ENCODE peak calls at places on chromosomes 13 and 19, in four cellular contexts. D, S, Y and G are unnamed samples.

GRCh38 chr19:56124578-56124977 is 3.5 kb upstream of the ZNF787 start:
- DNase-seq in Y (no peak), S (no peak), D (no peak), G (no peak)

GRCh38 chr13:23510979-23511735 is 59.1 kb upstream of the TNFRSF19 start:
- DNase-seq in S (no peak), D (no peak), Y (peak), G (no peak)

GRCh38 chr13:96449920-96450319 is 360.0 kb downstream of the HS6ST3 start:
- DNase-seq in D (no peak), S (no peak), Y (no peak), G (no peak)

GRCh38 chr19:35738887-35739229 is 3.4 kb downstream of the IGFLR1 start:
- DNase-seq in D (no peak), Y (no peak), S (no peak), G (no peak)

GRCh38 chr19:53055117-53055516 is 10.6 kb downstream of the ERVV-2 start:
- DNase-seq in Y (no peak), S (no peak), D (no peak), G (no peak)

GRCh38 chr13:114111577-114111976 is 20.8 kb downstream of the RASA3 start:
- DNase-seq in Y (no peak), D (peak), S (no peak), G (no peak)

GRCh38 chr13:20544186-20544914 is 18.7 kb upstream of the CRYL1 start:
- DNase-seq in Y (no peak), D (no peak), S (no peak), G (no peak)

GRCh38 chr19:31356587-31357314 is 7.5 kb upstream of the TSHZ3 start:
- DNase-seq in Y (peak), D (no peak), S (no peak), G (no peak)

GRCh38 chr19:39139305-39140194 is 14.0 kb downstream of the PAK4 start:
- DNase-seq in Y (peak), D (no peak), S (no peak), G (no peak)

GRCh38 chr13:49218493-49219051 is 1.6 kb upstream of the MLNR start:
- DNase-seq in S (no peak), Y (peak), D (no peak), G (no peak)

GRCh38 chr19:30276312-30276884 is 95.8 kb upstream of the ZNF536 start:
- DNase-seq in Y (no peak), S (no peak), D (no peak), G (no peak)

GRCh38 chr19:11887618-11888531 is at the start of gene ZNF69:
- DNase-seq in D (peak), S (peak), Y (peak), G (peak)

GRCh38 chr13:35961461-35962220 is 169.5 kb downstream of the DCLK1 start:
- DNase-seq in Y (no peak), D (no peak), S (no peak), G (no peak)

GRCh38 chr19:28289294-28290063 is 923.5 kb downstream of the UQCRFS1 start:
- DNase-seq in Y (no peak), S (no peak), D (no peak), G (no peak)

GRCh38 chr19:46049597-46049996 is 8.8 kb upstream of the IGFL4 start:
- DNase-seq in S (no peak), D (no peak), Y (peak), G (no peak)

GRCh38 chr19:13024958-13025653 is 29.8 kb downstream of the NFIX start:
- DNase-seq in D (peak), S (no peak), Y (peak), G (no peak)

GRCh38 chr19:18939922-18940775 is 868 bp downstream of the HOMER3 start:
- DNase-seq in D (peak), S (no peak), Y (peak), G (no peak)

GRCh38 chr13:45040626-45041025 is 51.3 kb downstream of the GPALPP1 start:
- DNase-seq in D (no peak), Y (no peak), S (no peak), G (no peak)

GRCh38 chr19:11166281-11167142 is 10.9 kb upstream of the SPC24 start:
- DNase-seq in D (peak), S (no peak), Y (no peak), G (no peak)

GRCh38 chr19:46256855-46257254 is 27.3 kb downstream of the IGFL1 start:
- DNase-seq in Y (no peak), S (no peak), D (no peak), G (no peak)

GRCh38 chr13:110233181-110233641 is 73.7 kb downstream of the COL4A1 start:
- DNase-seq in S (no peak), D (peak), Y (no peak), G (no peak)

GRCh38 chr19:6138066-6138465 is 2.6 kb downstream of the ACSBG2 start:
- DNase-seq in S (no peak), Y (no peak), D (no peak), G (no peak)

GRCh38 chr19:10018219-10018618 is 4.9 kb downstream of the RDH8 start:
- DNase-seq in Y (no peak), D (no peak), S (no peak), G (no peak)

GRCh38 chr13:26488236-26489028 is 69.1 kb upstream of the WASF3 start:
- DNase-seq in D (peak), Y (no peak), S (no peak), G (no peak)

GRCh38 chr19:36079389-36079788 is 24.7 kb downstream of the WDR62 start:
- DNase-seq in S (no peak), Y (no peak), D (no peak), G (no peak)

GRCh38 chr13:91776650-91777193 is 378.3 kb downstream of the GPC5 start:
- DNase-seq in Y (no peak), D (no peak), S (no peak), G (no peak)
- TF ChIP-seq POLR2AphosphoS5 in Y (no peak), D (no peak), S (no peak), G (no peak)

DNA sequence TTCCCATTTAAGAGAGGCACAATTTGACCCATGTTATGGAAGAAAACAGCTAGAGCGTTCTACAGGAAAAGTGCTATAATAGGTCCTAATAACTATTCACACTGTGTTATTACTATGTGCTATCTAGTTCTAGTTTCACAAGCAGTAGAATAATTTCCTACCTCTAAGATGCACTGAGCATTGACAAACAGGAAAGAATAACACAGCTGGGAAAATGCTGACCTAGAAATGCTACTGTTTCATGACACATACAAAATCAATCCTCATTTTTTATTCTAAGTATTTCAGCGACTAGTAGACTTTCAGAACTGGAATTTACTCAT is 259.5 kb downstream of the ITGBL1 start:
- DNase-seq in S (no peak), Y (no peak), D (no peak), G (no peak)
- TF ChIP-seq POLR2AphosphoS5 in S (no peak), Y (no peak), D (no peak), G (no peak)

DNA sequence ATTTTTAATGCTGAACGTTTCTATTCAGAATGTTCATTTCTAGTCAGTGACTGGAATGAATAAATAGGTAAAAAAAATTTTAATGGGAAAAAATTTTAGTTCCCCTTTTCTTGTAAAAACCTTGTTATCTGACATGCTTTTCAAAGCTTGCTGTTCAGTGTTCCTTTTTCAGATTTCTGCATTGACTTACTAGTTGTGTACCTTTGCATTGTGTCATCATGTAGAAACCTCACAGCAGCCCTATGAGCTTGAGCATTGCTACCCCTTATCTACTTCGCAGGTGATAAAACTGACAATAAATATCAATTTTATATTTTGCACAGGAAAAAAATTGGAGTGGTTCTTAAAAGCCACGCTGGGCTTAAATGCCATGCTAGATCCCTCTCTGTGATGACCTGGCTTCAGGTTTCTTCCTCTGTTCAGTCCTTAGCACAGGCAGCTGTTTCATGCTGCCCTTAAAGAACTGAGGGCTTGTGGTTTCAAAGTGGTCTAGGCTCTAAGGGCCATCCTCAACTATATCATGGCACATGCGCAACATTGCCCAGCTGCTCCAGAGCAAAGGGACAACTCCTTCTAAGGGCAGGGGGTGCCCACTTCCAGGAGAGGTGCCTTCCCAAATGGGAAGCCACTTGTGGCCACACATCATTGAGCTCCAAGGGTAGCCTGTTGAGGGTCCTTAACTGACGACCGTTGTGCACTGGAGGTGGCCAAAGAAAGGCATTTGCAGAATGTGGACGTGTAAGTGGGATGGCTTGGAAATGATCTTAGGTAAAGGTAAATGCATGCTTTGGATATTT is 7.5 kb downstream of the GPR183 start:
- DNase-seq in S (no peak), Y (peak), D (no peak), G (no peak)
- TF ChIP-seq POLR2AphosphoS5 in S (no peak), Y (no peak), D (no peak), G (no peak)

DNA sequence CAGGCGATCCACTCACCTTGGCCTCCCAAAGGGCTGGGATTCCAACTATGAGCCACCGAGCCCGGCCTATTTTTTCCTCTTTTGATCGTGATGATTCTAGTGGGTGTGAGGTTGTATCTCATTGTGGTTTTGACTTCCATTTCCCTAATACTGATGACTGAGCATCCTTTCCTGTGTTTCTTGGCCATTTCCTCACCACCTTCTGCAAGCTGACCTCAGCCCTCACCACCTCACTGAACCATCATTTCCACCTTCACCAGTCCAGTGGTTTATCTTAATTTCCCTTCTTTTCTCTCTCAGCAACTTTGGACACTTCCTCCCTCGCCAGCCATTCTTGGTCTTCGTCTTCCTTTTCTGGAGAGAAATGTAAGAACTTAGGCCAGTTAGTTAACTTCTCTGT is 13.0 kb upstream of the BICRA start:
- DNase-seq in D (no peak), S (no peak), Y (no peak), G (no peak)
- TF ChIP-seq POLR2AphosphoS5 in D (no peak), S (no peak), Y (no peak), G (no peak)